ENCODE peak calls at places on chromosomes 12 and 14, in nine cellular contexts. One of them, this sample, is unnamed.

GRCh38 chr14:75279153-75279738 is 618 bp downstream of the FOS start:
- DNase-seq in GM23338: peak; percentile 46
- DNase-seq in HCT116: no peak
- DNase-seq in A549: peak; percentile 47
- DNase-seq in HL-60: no peak
- DNase-seq in SK-N-SH: peak; percentile 53
- DNase-seq in HepG2: no peak
- DNase-seq in GM12878: no peak
- DNase-seq in Panc1: no peak
- DNase-seq in this sample: peak; percentile 35

GRCh38 chr12:42482086-42482819 is 107.3 kb downstream of the PRICKLE1 start:
- DNase-seq in HL-60: no peak
- DNase-seq in GM23338: no peak
- DNase-seq in SK-N-SH: no peak
- DNase-seq in HepG2: peak; percentile 3
- DNase-seq in GM12878: no peak
- DNase-seq in HCT116: no peak
- DNase-seq in A549: peak; percentile 5
- DNase-seq in Panc1: no peak
- DNase-seq in this sample: no peak

GRCh38 chr12:2094597-2094996 is 41.8 kb downstream of the CACNA1C start:
- DNase-seq in GM12878: no peak
- DNase-seq in GM23338: no peak
- DNase-seq in A549: no peak
- DNase-seq in Panc1: no peak
- DNase-seq in HL-60: peak; percentile 8
- DNase-seq in HCT116: no peak
- DNase-seq in SK-N-SH: no peak
- DNase-seq in HepG2: no peak
- DNase-seq in this sample: no peak

GRCh38 chr12:131443019-131444000 is 267.6 kb upstream of the SFSWAP start:
- DNase-seq in Panc1: no peak
- DNase-seq in GM12878: no peak
- DNase-seq in HL-60: no peak
- DNase-seq in GM23338: no peak
- DNase-seq in A549: no peak
- DNase-seq in SK-N-SH: no peak
- DNase-seq in HepG2: no peak
- DNase-seq in HCT116: no peak
- DNase-seq in this sample: no peak

GRCh38 chr14:68245146-68246073 is 425.8 kb downstream of the RAD51B start:
- DNase-seq in GM12878: no peak
- DNase-seq in GM23338: no peak
- DNase-seq in SK-N-SH: no peak
- DNase-seq in HepG2: no peak
- DNase-seq in HCT116: no peak
- DNase-seq in Panc1: no peak
- DNase-seq in HL-60: no peak
- DNase-seq in A549: no peak
- DNase-seq in this sample: peak; percentile 20

GRCh38 chr12:127145929-127146789 is 1120.8 kb upstream of the TMEM132C start:
- DNase-seq in HCT116: peak; percentile 28
- DNase-seq in HepG2: no peak
- DNase-seq in A549: peak; percentile 86
- DNase-seq in SK-N-SH: peak; percentile 98
- DNase-seq in GM12878: no peak
- DNase-seq in GM23338: peak; percentile 85
- DNase-seq in HL-60: no peak
- DNase-seq in Panc1: no peak
- DNase-seq in this sample: peak; percentile 94

GRCh38 chr14:67515386-67516079 is 17.6 kb upstream of the PLEKHH1 start:
- DNase-seq in SK-N-SH: no peak
- DNase-seq in GM23338: peak; percentile 64
- DNase-seq in A549: no peak
- DNase-seq in Panc1: no peak
- DNase-seq in HL-60: no peak
- DNase-seq in GM12878: no peak
- DNase-seq in HepG2: no peak
- DNase-seq in HCT116: no peak
- DNase-seq in this sample: no peak

GRCh38 chr12:117857632-117858274 is 111.0 kb downstream of the KSR2 start:
- DNase-seq in HepG2: peak; percentile 35
- DNase-seq in Panc1: no peak
- DNase-seq in A549: peak; percentile 79
- DNase-seq in GM12878: peak; percentile 25
- DNase-seq in HL-60: peak; percentile 23
- DNase-seq in HCT116: no peak
- DNase-seq in GM23338: peak; percentile 91
- DNase-seq in SK-N-SH: peak; percentile 71
- DNase-seq in this sample: peak; percentile 72

GRCh38 chr14:61699092-61699491 is 3.8 kb downstream of the HIF1A start:
- DNase-seq in A549: no peak
- DNase-seq in HL-60: no peak
- DNase-seq in GM23338: no peak
- DNase-seq in SK-N-SH: no peak
- DNase-seq in HepG2: no peak
- DNase-seq in Panc1: no peak
- DNase-seq in GM12878: no peak
- DNase-seq in HCT116: no peak
- DNase-seq in this sample: no peak

GRCh38 chr12:55705802-55706402 is 1.8 kb downstream of the ITGA7 start:
- DNase-seq in Panc1: no peak
- DNase-seq in SK-N-SH: no peak
- DNase-seq in HL-60: no peak
- DNase-seq in GM23338: peak; percentile 87
- DNase-seq in HepG2: no peak
- DNase-seq in A549: peak; percentile 27
- DNase-seq in HCT116: no peak
- DNase-seq in GM12878: no peak
- DNase-seq in this sample: peak; percentile 79

GRCh38 chr12:43198608-43199007 is 353.4 kb downstream of the ADAMTS20 start:
- DNase-seq in GM12878: no peak
- DNase-seq in HCT116: no peak
- DNase-seq in A549: no peak
- DNase-seq in HepG2: no peak
- DNase-seq in SK-N-SH: no peak
- DNase-seq in Panc1: no peak
- DNase-seq in GM23338: no peak
- DNase-seq in HL-60: no peak
- DNase-seq in this sample: no peak

GRCh38 chr14:59698793-59699192 is 122.2 kb upstream of the CCDC175 start:
- DNase-seq in A549: no peak
- DNase-seq in HCT116: no peak
- DNase-seq in SK-N-SH: no peak
- DNase-seq in HepG2: no peak
- DNase-seq in HL-60: no peak
- DNase-seq in GM12878: no peak
- DNase-seq in Panc1: no peak
- DNase-seq in GM23338: no peak
- DNase-seq in this sample: no peak

GRCh38 chr14:26935733-26936132 is 337.9 kb upstream of the NOVA1 start:
- DNase-seq in A549: no peak
- DNase-seq in HL-60: no peak
- DNase-seq in HCT116: no peak
- DNase-seq in Panc1: no peak
- DNase-seq in GM23338: peak; percentile 10
- DNase-seq in HepG2: no peak
- DNase-seq in GM12878: no peak
- DNase-seq in SK-N-SH: no peak
- DNase-seq in this sample: no peak

GRCh38 chr14:93520053-93520607 is 89.4 kb downstream of the UNC79 start:
- DNase-seq in GM23338: peak; percentile 54
- DNase-seq in HCT116: no peak
- DNase-seq in GM12878: no peak
- DNase-seq in HL-60: no peak
- DNase-seq in HepG2: no peak
- DNase-seq in Panc1: no peak
- DNase-seq in A549: peak; percentile 6
- DNase-seq in SK-N-SH: no peak
- DNase-seq in this sample: no peak

GRCh38 chr12:112589275-112589674 is 170.5 kb downstream of the PTPN11 start:
- DNase-seq in HepG2: no peak
- DNase-seq in GM23338: no peak
- DNase-seq in HL-60: no peak
- DNase-seq in GM12878: no peak
- DNase-seq in HCT116: no peak
- DNase-seq in SK-N-SH: no peak
- DNase-seq in A549: no peak
- DNase-seq in Panc1: no peak
- DNase-seq in this sample: no peak
- TF ChIP-seq REST in HepG2: no peak
- TF ChIP-seq REST in GM23338: no peak
- TF ChIP-seq REST in HL-60: no peak
- TF ChIP-seq REST in GM12878: no peak
- TF ChIP-seq REST in HCT116: no peak
- TF ChIP-seq REST in SK-N-SH: no peak
- TF ChIP-seq REST in A549: no peak
- TF ChIP-seq REST in Panc1: no peak
- TF ChIP-seq REST in this sample: no peak

GRCh38 chr14:96201965-96202364 is 2.7 kb upstream of the BDKRB2 start:
- DNase-seq in HepG2: no peak
- DNase-seq in GM23338: no peak
- DNase-seq in HL-60: no peak
- DNase-seq in Panc1: no peak
- DNase-seq in SK-N-SH: no peak
- DNase-seq in A549: no peak
- DNase-seq in GM12878: no peak
- DNase-seq in HCT116: no peak
- DNase-seq in this sample: no peak

GRCh38 chr14:96202441-96203094 is 2.1 kb upstream of the BDKRB2 start:
- DNase-seq in GM23338: no peak
- DNase-seq in Panc1: no peak
- DNase-seq in SK-N-SH: no peak
- DNase-seq in HepG2: no peak
- DNase-seq in GM12878: no peak
- DNase-seq in A549: no peak
- DNase-seq in HL-60: no peak
- DNase-seq in HCT116: no peak
- DNase-seq in this sample: no peak

GRCh38 chr14:96203635-96204034 is 1.0 kb upstream of the BDKRB2 start:
- DNase-seq in HL-60: no peak
- DNase-seq in SK-N-SH: no peak
- DNase-seq in GM23338: no peak
- DNase-seq in A549: no peak
- DNase-seq in GM12878: no peak
- DNase-seq in HCT116: no peak
- DNase-seq in Panc1: no peak
- DNase-seq in HepG2: no peak
- DNase-seq in this sample: no peak

GRCh38 chr14:96203116-96203515 is 1.5 kb upstream of the BDKRB2 start:
- DNase-seq in HL-60: no peak
- DNase-seq in Panc1: no peak
- DNase-seq in GM23338: no peak
- DNase-seq in A549: no peak
- DNase-seq in HCT116: no peak
- DNase-seq in GM12878: no peak
- DNase-seq in HepG2: no peak
- DNase-seq in SK-N-SH: no peak
- DNase-seq in this sample: no peak

DNA sequence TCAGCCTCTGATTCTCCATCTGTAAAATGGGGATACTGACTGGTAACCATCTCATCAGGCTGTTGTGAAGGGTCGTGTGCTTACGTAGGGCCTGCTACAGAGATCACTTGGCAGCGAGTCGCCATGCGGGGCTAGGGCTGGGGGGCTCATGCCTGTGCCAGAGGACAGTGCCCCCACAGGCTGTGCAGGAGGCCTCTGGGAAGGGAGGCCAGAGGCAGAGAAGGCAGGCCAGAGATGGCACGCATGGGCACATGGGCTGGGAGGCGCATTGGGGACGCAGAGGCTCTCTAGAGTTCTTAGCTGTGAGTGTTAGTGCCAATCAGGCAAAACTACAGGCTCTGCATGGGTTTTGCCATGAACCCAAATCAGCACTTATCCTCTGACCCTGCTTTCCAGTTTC is 3.5 kb upstream of the BDKRB2 start:
- DNase-seq in HepG2: no peak
- DNase-seq in HL-60: no peak
- DNase-seq in SK-N-SH: no peak
- DNase-seq in HCT116: no peak
- DNase-seq in GM23338: no peak
- DNase-seq in A549: no peak
- DNase-seq in GM12878: no peak
- DNase-seq in Panc1: no peak
- DNase-seq in this sample: no peak
- TF ChIP-seq REST in HepG2: no peak
- TF ChIP-seq REST in HL-60: no peak
- TF ChIP-seq REST in SK-N-SH: no peak
- TF ChIP-seq REST in HCT116: no peak
- TF ChIP-seq REST in GM23338: no peak
- TF ChIP-seq REST in A549: no peak
- TF ChIP-seq REST in GM12878: no peak
- TF ChIP-seq REST in Panc1: no peak
- TF ChIP-seq REST in this sample: no peak

DNA sequence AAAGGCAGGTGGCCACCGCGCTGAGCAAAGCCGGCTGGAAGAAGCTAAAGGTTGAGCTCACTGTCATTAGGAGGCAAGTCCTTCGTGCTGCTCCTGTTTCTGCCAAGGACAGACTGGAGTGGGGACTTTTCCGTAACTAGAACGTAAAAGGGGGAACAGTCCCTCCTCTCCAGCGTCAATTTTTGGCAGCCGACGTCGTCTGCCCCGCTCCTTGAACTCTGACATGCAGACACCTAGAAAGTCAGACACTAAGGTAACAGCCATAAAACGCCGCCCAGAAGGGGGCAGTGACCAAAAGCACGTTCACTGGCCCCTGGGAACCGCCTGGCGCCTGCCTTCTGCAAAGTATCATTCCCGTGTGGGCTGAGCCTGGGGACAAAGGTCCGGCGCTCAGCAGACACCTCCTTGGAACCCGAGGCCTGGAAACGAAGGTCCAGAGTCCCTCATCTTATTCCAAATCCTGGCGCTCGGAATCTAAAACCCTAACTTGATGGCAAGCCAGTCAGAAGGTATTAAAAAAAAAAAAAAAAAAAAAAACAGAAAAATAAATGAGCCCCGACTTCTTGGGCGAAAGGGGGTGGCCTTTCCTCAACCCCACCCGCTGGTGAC is 1.1 kb upstream of the LRP1 start:
- DNase-seq in HL-60: no peak
- DNase-seq in HCT116: peak; percentile 68
- DNase-seq in SK-N-SH: peak; percentile 67
- DNase-seq in HepG2: peak; percentile 84
- DNase-seq in A549: peak; percentile 79
- DNase-seq in GM12878: no peak
- DNase-seq in GM23338: peak; percentile 85
- DNase-seq in Panc1: no peak
- DNase-seq in this sample: peak; percentile 69
- TF ChIP-seq REST in HL-60: no peak
- TF ChIP-seq REST in HCT116: no peak
- TF ChIP-seq REST in SK-N-SH: no peak
- TF ChIP-seq REST in HepG2: no peak
- TF ChIP-seq REST in A549: no peak
- TF ChIP-seq REST in GM12878: no peak
- TF ChIP-seq REST in GM23338: no peak
- TF ChIP-seq REST in Panc1: no peak
- TF ChIP-seq REST in this sample: no peak

DNA sequence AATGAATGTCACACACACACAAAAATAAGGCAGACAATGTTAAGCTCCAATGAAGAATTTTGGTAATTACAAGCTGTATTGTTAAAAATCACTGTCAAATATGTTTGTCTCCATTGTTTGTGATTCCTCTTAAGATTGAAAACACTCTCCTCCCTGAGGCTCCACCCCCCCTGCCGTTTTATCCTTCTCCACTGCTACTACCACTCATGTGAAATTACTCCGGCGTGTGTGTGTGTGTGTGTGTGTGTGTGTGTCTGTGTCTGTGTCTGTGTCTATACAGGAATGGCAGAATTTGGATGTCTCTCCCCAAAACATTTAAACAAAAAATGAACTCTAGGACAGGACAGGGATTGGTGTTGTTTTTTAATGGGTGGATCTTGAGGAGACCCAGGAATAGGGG is 365.1 kb upstream of the DIO2 start:
- DNase-seq in Panc1: no peak
- DNase-seq in A549: no peak
- DNase-seq in GM23338: no peak
- DNase-seq in HepG2: no peak
- DNase-seq in SK-N-SH: no peak
- DNase-seq in HL-60: no peak
- DNase-seq in HCT116: no peak
- DNase-seq in GM12878: no peak
- DNase-seq in this sample: no peak
- TF ChIP-seq REST in Panc1: no peak
- TF ChIP-seq REST in A549: no peak
- TF ChIP-seq REST in GM23338: no peak
- TF ChIP-seq REST in HepG2: no peak
- TF ChIP-seq REST in SK-N-SH: no peak
- TF ChIP-seq REST in HL-60: no peak
- TF ChIP-seq REST in HCT116: no peak
- TF ChIP-seq REST in GM12878: no peak
- TF ChIP-seq REST in this sample: no peak